ENCODE peak calls at places on chromosomes 12 and 14, in nine cellular contexts. B is foreskin fibroblast; K is body of pancreas; J is A549; M is kidney; U is Peyer's patch; Q is GM23338; C is tibial nerve; W is effector memory CD4-positive, alpha-beta T cell. P is an unnamed sample.

GRCh38 chr12:89884917-89885316 is 176.3 kb upstream of the ATP2B1 start:
- DNase-seq in B (no peak), K (no peak), J (no peak), M (no peak), U (no peak), Q (no peak), C (no peak), W (no peak), P (no peak)

GRCh38 chr12:130655881-130656280 is 60.2 kb downstream of the RIMBP2 start:
- DNase-seq in B (no peak), K (no peak), J (no peak), M (peak), U (no peak), Q (no peak), C (no peak), W (no peak), P (no peak)

GRCh38 chr12:124565071-124565491 is 2.3 kb downstream of the NCOR2 start:
- DNase-seq in B (no peak), K (peak), J (no peak), M (peak), U (no peak), Q (no peak), C (no peak), W (no peak), P (no peak)

GRCh38 chr14:45891417-45892080 is 638.5 kb upstream of the MIS18BP1 start:
- DNase-seq in B (no peak), K (peak), J (no peak), M (no peak), U (peak), Q (peak), C (no peak), W (no peak), P (no peak)

GRCh38 chr12:92465786-92466185 is 237.0 kb upstream of the PLEKHG7 start:
- DNase-seq in B (no peak), K (no peak), J (no peak), M (no peak), U (no peak), Q (no peak), C (no peak), W (no peak), P (no peak)

GRCh38 chr14:41597647-41598046 is 9.0 kb upstream of the LRFN5 start:
- DNase-seq in B (no peak), K (no peak), J (no peak), M (peak), U (no peak), Q (peak), C (no peak), W (no peak), P (no peak)

GRCh38 chr12:61993734-61994345 is 266.4 kb upstream of the USP15 start:
- DNase-seq in B (peak), K (no peak), J (no peak), M (no peak), U (no peak), Q (peak), C (no peak), W (no peak), P (peak)

GRCh38 chr14:104596927-104597351 is 7.6 kb downstream of the TMEM179 start:
- DNase-seq in B (no peak), K (peak), J (no peak), M (peak), U (no peak), Q (no peak), C (no peak), W (no peak), P (no peak)

GRCh38 chr12:124709722-124710656 is 142.6 kb upstream of the NCOR2 start:
- DNase-seq in B (peak), K (no peak), J (no peak), M (peak), U (no peak), Q (no peak), C (no peak), W (no peak), P (no peak)

GRCh38 chr12:78407722-78408121 is 456.9 kb upstream of the SYT1 start:
- DNase-seq in B (peak), K (no peak), J (no peak), M (no peak), U (no peak), Q (no peak), C (no peak), W (no peak), P (no peak)

GRCh38 chr12:110498984-110499706 is 2.8 kb downstream of the VPS29 start:
- DNase-seq in B (peak), K (no peak), J (no peak), M (no peak), U (no peak), Q (no peak), C (no peak), W (no peak), P (no peak)

GRCh38 chr12:124610629-124611558 is 43.5 kb upstream of the NCOR2 start:
- DNase-seq in B (no peak), K (no peak), J (no peak), M (no peak), U (no peak), Q (no peak), C (no peak), W (no peak), P (no peak)

GRCh38 chr12:98259667-98260066 is 255.7 kb upstream of the TMPO start:
- DNase-seq in B (no peak), K (no peak), J (no peak), M (no peak), U (no peak), Q (no peak), C (no peak), W (no peak), P (no peak)

GRCh38 chr14:100900837-100901390 is 2.6 kb downstream of the RTL1 start:
- DNase-seq in B (no peak), K (peak), J (peak), M (no peak), U (peak), Q (peak), C (no peak), W (no peak), P (no peak)

GRCh38 chr14:62084020-62084419 is 321.8 kb downstream of the SNAPC1 start:
- DNase-seq in B (no peak), K (no peak), J (no peak), M (no peak), U (no peak), Q (no peak), C (no peak), W (no peak), P (no peak)

GRCh38 chr12:24044973-24045703 is 95.7 kb upstream of the SOX5 start:
- DNase-seq in B (no peak), K (peak), J (no peak), M (no peak), U (peak), Q (no peak), C (no peak), W (no peak), P (no peak)

GRCh38 chr14:105419055-105419304 is 647 bp upstream of the MTA1 start:
- DNase-seq in B (no peak), K (no peak), J (no peak), M (no peak), U (no peak), Q (no peak), C (no peak), W (no peak), P (no peak)

GRCh38 chr12:131007031-131007793 is 53.5 kb downstream of the ADGRD1 start:
- DNase-seq in B (peak), K (no peak), J (no peak), M (no peak), U (no peak), Q (no peak), C (no peak), W (no peak), P (no peak)

GRCh38 chr12:62834971-62835547 is 99.9 kb downstream of the PPM1H start:
- DNase-seq in B (peak), K (no peak), J (no peak), M (no peak), U (no peak), Q (no peak), C (no peak), W (no peak), P (no peak)

GRCh38 chr12:114319422-114319821 is 86.5 kb downstream of the TBX5 start:
- DNase-seq in B (peak), K (no peak), J (no peak), M (no peak), U (no peak), Q (no peak), C (no peak), W (no peak), P (no peak)

GRCh38 chr12:101527682-101528081 is 52.5 kb downstream of the SPIC start:
- DNase-seq in B (no peak), K (no peak), J (no peak), M (no peak), U (no peak), Q (no peak), C (no peak), W (no peak), P (no peak)

GRCh38 chr12:25382311-25383106 is 131.8 kb upstream of the KRAS start:
- DNase-seq in B (no peak), K (no peak), J (no peak), M (no peak), U (no peak), Q (no peak), C (no peak), W (no peak), P (peak)

GRCh38 chr14:80213602-80214001 is 2.3 kb upstream of the DIO2 start:
- DNase-seq in B (peak), K (peak), J (peak), M (no peak), U (peak), Q (peak), C (no peak), W (no peak), P (no peak)

GRCh38 chr12:109458771-109459208 is 18.3 kb downstream of the KCTD10 start:
- DNase-seq in B (peak), K (no peak), J (no peak), M (no peak), U (no peak), Q (peak), C (no peak), W (no peak), P (no peak)

GRCh38 chr12:118357327-118358007 is 15.2 kb downstream of the TAOK3 start:
- DNase-seq in B (peak), K (peak), J (peak), M (no peak), U (peak), Q (no peak), C (no peak), W (peak), P (peak)

GRCh38 chr12:95102916-95103671 is 29.7 kb upstream of the NR2C1 start:
- DNase-seq in B (peak), K (no peak), J (peak), M (no peak), U (no peak), Q (no peak), C (no peak), W (no peak), P (no peak)

GRCh38 chr12:20370001-20370381 is 1.7 kb downstream of the PDE3A start:
- DNase-seq in B (peak), K (peak), J (peak), M (no peak), U (peak), Q (peak), C (no peak), W (no peak), P (no peak)

GRCh38 chr14:77580964-77581505 is 35.4 kb downstream of the SPTLC2 start:
- DNase-seq in B (peak), K (no peak), J (no peak), M (no peak), U (no peak), Q (no peak), C (no peak), W (no peak), P (peak)

GRCh38 chr12:83826112-83826511 is 1086.5 kb downstream of the SLC6A15 start:
- DNase-seq in B (peak), K (peak), J (no peak), M (no peak), U (peak), Q (peak), C (no peak), W (no peak), P (no peak)

GRCh38 chr14:88521818-88522217 is 33.0 kb downstream of the PTPN21 start:
- DNase-seq in B (no peak), K (no peak), J (no peak), M (no peak), U (no peak), Q (no peak), C (no peak), W (no peak), P (no peak)

GRCh38 chr12:115916910-115917668 is 360.4 kb downstream of the MED13L start:
- DNase-seq in B (peak), K (peak), J (peak), M (peak), U (peak), Q (peak), C (peak), W (peak), P (peak)
- H3K4me3 ChIP-seq in B (peak), K (no peak), J (peak), M (no peak), U (peak), Q (peak), C (peak), W (no peak), P (no peak)

GRCh38 chr12:52551466-52551865 is 1.5 kb downstream of the KRT71 start:
- DNase-seq in B (no peak), K (no peak), J (no peak), M (no peak), U (no peak), Q (no peak), C (no peak), W (no peak), P (no peak)
- H3K4me3 ChIP-seq in B (no peak), K (no peak), J (no peak), M (no peak), U (no peak), Q (no peak), C (no peak), W (no peak), P (no peak)

GRCh38 chr14:73238941-73239340 is 1.6 kb downstream of the PAPLN start:
- DNase-seq in B (no peak), K (no peak), J (no peak), M (no peak), U (no peak), Q (no peak), C (peak), W (no peak), P (no peak)
- H3K4me3 ChIP-seq in B (no peak), K (no peak), J (no peak), M (peak), U (no peak), Q (peak), C (peak), W (no peak), P (no peak)

GRCh38 chr14:30874120-30874998 is at the start of gene COCH:
- DNase-seq in B (peak), K (peak), J (peak), M (peak), U (peak), Q (peak), C (no peak), W (no peak), P (peak)
- H3K4me3 ChIP-seq in B (peak), K (peak), J (peak), M (peak), U (peak), Q (peak), C (peak), W (peak), P (peak)

DNA sequence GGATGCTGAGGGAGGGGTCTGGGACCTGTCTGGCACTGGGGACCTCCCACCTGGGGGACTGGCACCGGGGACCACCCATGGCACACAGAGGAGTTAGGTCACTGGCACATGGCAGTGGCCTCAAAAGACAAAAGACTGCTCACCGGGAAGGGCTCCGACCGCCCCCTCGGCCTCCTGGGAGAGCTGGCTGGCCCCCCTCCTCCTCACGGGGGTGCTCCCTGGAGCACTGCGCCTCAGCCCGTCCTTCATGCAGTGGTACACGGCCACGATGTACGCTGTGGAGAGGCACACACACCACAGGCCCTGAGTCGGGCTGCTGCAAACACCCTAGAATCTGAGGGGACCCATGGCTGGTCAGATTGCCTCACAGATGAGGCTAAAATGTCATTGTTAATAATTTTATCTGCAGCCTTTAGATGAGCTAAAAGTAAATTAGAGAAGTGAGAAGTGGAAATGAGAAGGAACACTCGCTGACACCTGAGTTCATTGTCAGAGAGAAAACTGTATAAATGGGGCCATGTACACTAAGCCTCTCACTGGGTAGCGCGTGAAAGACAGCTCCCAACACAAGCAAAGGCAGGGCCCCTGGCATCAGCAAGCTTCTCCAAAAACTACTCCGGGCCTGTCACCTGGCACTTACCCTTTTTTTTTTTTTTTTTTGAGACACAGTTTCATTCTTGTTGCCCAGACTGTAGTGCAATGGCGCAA is 14.1 kb downstream of the P2RX2 start:
- DNase-seq in B (no peak), K (peak), J (no peak), M (peak), U (no peak), Q (no peak), C (no peak), W (no peak), P (no peak)
- H3K4me3 ChIP-seq in B (no peak), K (no peak), J (no peak), M (no peak), U (no peak), Q (no peak), C (no peak), W (no peak), P (no peak)

GRCh38 chr12:8603858-8604257 is 8.8 kb downstream of the AICDA start:
- DNase-seq in B (no peak), K (no peak), J (peak), M (no peak), U (no peak), Q (peak), C (no peak), W (no peak), P (no peak)

GRCh38 chr12:8612629-8613028 is at the start of gene AICDA:
- DNase-seq in B (no peak), K (no peak), J (no peak), M (no peak), U (no peak), Q (no peak), C (no peak), W (no peak), P (no peak)

GRCh38 chr12:8605057-8605456 is 7.6 kb downstream of the AICDA start:
- DNase-seq in B (no peak), K (no peak), J (no peak), M (no peak), U (no peak), Q (peak), C (no peak), W (no peak), P (no peak)

GRCh38 chr12:8609061-8609570 is 3.5 kb downstream of the AICDA start:
- DNase-seq in B (peak), K (no peak), J (peak), M (no peak), U (peak), Q (peak), C (no peak), W (no peak), P (no peak)
- H3K4me3 ChIP-seq in B (peak), K (no peak), J (no peak), M (no peak), U (no peak), Q (no peak), C (no peak), W (no peak), P (no peak)

GRCh38 chr14:68945585-68946289 is 33.4 kb downstream of the ACTN1 start:
- DNase-seq in B (no peak), K (no peak), J (no peak), M (peak), U (peak), Q (no peak), C (no peak), W (no peak), P (no peak)
- H3K4me3 ChIP-seq in B (no peak), K (no peak), J (no peak), M (no peak), U (no peak), Q (no peak), C (no peak), W (no peak), P (no peak)

DNA sequence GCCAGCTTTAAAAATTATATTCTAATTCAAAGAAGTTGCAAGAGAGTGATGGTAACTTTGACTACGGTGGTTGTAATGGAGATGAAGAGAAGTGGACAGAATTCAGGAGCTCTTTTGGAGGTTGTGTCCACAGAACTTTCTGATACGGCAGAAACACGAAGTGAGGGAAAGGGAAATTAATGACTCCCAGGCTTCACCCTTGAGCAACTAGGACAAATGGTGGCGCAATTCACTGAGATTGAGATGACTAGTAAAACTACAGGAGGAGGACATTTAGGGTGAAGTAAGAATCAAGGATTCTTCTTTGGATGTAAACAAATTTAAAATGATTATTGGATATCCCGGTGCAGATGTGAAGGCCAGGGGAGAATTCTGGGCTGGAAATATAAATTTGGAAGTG is 212.6 kb downstream of the PTPRO start:
- DNase-seq in B (peak), K (no peak), J (no peak), M (no peak), U (no peak), Q (no peak), C (peak), W (no peak), P (no peak)
- H3K4me3 ChIP-seq in B (no peak), K (no peak), J (no peak), M (no peak), U (no peak), Q (no peak), C (no peak), W (no peak), P (peak)